ENCODE peak calls at places on chromosomes 5 and 9, in seven cellular contexts. One of them, this sample, is unnamed.

GRCh38 chr5:89277791-89278190 is 394.8 kb upstream of the MEF2C start:
- DNase-seq in Right ventricle myocardium superior: no peak
- DNase-seq in foreskin fibroblast: peak; percentile 42
- DNase-seq in activated T-cell treated with anti-CD3 and anti-CD28 coated beads for 48 hours: no peak
- DNase-seq in keratinocyte: no peak
- DNase-seq in kidney tubule cell: peak; percentile 66
- DNase-seq in activated CD8-positive, alpha-beta memory T cell treated with anti-CD3 and anti-CD28 coated beads, Interleukin-2, amount 50 U/mL, for 4 hours: no peak
- DNase-seq in this sample: no peak

GRCh38 chr5:51495672-51496071 is 112.4 kb downstream of the ISL1 start:
- DNase-seq in Right ventricle myocardium superior: no peak
- DNase-seq in foreskin fibroblast: peak; percentile 74
- DNase-seq in activated T-cell treated with anti-CD3 and anti-CD28 coated beads for 48 hours: no peak
- DNase-seq in keratinocyte: peak; percentile 44
- DNase-seq in kidney tubule cell: peak; percentile 88
- DNase-seq in activated CD8-positive, alpha-beta memory T cell treated with anti-CD3 and anti-CD28 coated beads, Interleukin-2, amount 50 U/mL, for 4 hours: no peak
- DNase-seq in this sample: no peak

GRCh38 chr5:76074487-76074886 is 8.7 kb upstream of the SV2C start:
- DNase-seq in Right ventricle myocardium superior: no peak
- DNase-seq in foreskin fibroblast: no peak
- DNase-seq in activated T-cell treated with anti-CD3 and anti-CD28 coated beads for 48 hours: no peak
- DNase-seq in keratinocyte: no peak
- DNase-seq in kidney tubule cell: peak; percentile 19
- DNase-seq in activated CD8-positive, alpha-beta memory T cell treated with anti-CD3 and anti-CD28 coated beads, Interleukin-2, amount 50 U/mL, for 4 hours: no peak
- DNase-seq in this sample: no peak

GRCh38 chr5:171577940-171578856 is 158.8 kb downstream of the FGF18 start:
- DNase-seq in Right ventricle myocardium superior: peak; percentile 81
- DNase-seq in foreskin fibroblast: no peak
- DNase-seq in activated T-cell treated with anti-CD3 and anti-CD28 coated beads for 48 hours: no peak
- DNase-seq in keratinocyte: no peak
- DNase-seq in kidney tubule cell: no peak
- DNase-seq in activated CD8-positive, alpha-beta memory T cell treated with anti-CD3 and anti-CD28 coated beads, Interleukin-2, amount 50 U/mL, for 4 hours: no peak
- DNase-seq in this sample: peak; percentile 92

GRCh38 chr5:150895431-150896428 is 9.1 kb downstream of the ZNF300 start:
- DNase-seq in Right ventricle myocardium superior: no peak
- DNase-seq in foreskin fibroblast: no peak
- DNase-seq in activated T-cell treated with anti-CD3 and anti-CD28 coated beads for 48 hours: no peak
- DNase-seq in keratinocyte: no peak
- DNase-seq in kidney tubule cell: no peak
- DNase-seq in activated CD8-positive, alpha-beta memory T cell treated with anti-CD3 and anti-CD28 coated beads, Interleukin-2, amount 50 U/mL, for 4 hours: no peak
- DNase-seq in this sample: no peak

GRCh38 chr5:143594913-143595818 is 191.7 kb upstream of the NR3C1 start:
- DNase-seq in Right ventricle myocardium superior: no peak
- DNase-seq in foreskin fibroblast: no peak
- DNase-seq in activated T-cell treated with anti-CD3 and anti-CD28 coated beads for 48 hours: no peak
- DNase-seq in keratinocyte: no peak
- DNase-seq in kidney tubule cell: peak; percentile 49
- DNase-seq in activated CD8-positive, alpha-beta memory T cell treated with anti-CD3 and anti-CD28 coated beads, Interleukin-2, amount 50 U/mL, for 4 hours: no peak
- DNase-seq in this sample: no peak

GRCh38 chr9:133914483-133915342 is 77.4 kb downstream of the VAV2 start:
- DNase-seq in Right ventricle myocardium superior: no peak
- DNase-seq in foreskin fibroblast: no peak
- DNase-seq in activated T-cell treated with anti-CD3 and anti-CD28 coated beads for 48 hours: no peak
- DNase-seq in keratinocyte: no peak
- DNase-seq in kidney tubule cell: no peak
- DNase-seq in activated CD8-positive, alpha-beta memory T cell treated with anti-CD3 and anti-CD28 coated beads, Interleukin-2, amount 50 U/mL, for 4 hours: no peak
- DNase-seq in this sample: no peak

GRCh38 chr5:75885849-75886596 is 168.8 kb upstream of the POC5 start:
- DNase-seq in Right ventricle myocardium superior: no peak
- DNase-seq in foreskin fibroblast: no peak
- DNase-seq in activated T-cell treated with anti-CD3 and anti-CD28 coated beads for 48 hours: no peak
- DNase-seq in keratinocyte: no peak
- DNase-seq in kidney tubule cell: peak; percentile 37
- DNase-seq in activated CD8-positive, alpha-beta memory T cell treated with anti-CD3 and anti-CD28 coated beads, Interleukin-2, amount 50 U/mL, for 4 hours: no peak
- DNase-seq in this sample: no peak

GRCh38 chr9:105278751-105279150 is 34.3 kb downstream of the SLC44A1 start:
- DNase-seq in Right ventricle myocardium superior: no peak
- DNase-seq in foreskin fibroblast: no peak
- DNase-seq in activated T-cell treated with anti-CD3 and anti-CD28 coated beads for 48 hours: no peak
- DNase-seq in keratinocyte: peak; percentile 83
- DNase-seq in kidney tubule cell: no peak
- DNase-seq in activated CD8-positive, alpha-beta memory T cell treated with anti-CD3 and anti-CD28 coated beads, Interleukin-2, amount 50 U/mL, for 4 hours: no peak
- DNase-seq in this sample: no peak

GRCh38 chr9:35656340-35656739 is 1.5 kb downstream of the RMRP start:
- DNase-seq in Right ventricle myocardium superior: no peak
- DNase-seq in foreskin fibroblast: no peak
- DNase-seq in activated T-cell treated with anti-CD3 and anti-CD28 coated beads for 48 hours: no peak
- DNase-seq in keratinocyte: no peak
- DNase-seq in kidney tubule cell: no peak
- DNase-seq in activated CD8-positive, alpha-beta memory T cell treated with anti-CD3 and anti-CD28 coated beads, Interleukin-2, amount 50 U/mL, for 4 hours: no peak
- DNase-seq in this sample: no peak

GRCh38 chr9:27945386-27945785 is 372.1 kb upstream of the C9orf72 start:
- DNase-seq in Right ventricle myocardium superior: no peak
- DNase-seq in foreskin fibroblast: no peak
- DNase-seq in activated T-cell treated with anti-CD3 and anti-CD28 coated beads for 48 hours: no peak
- DNase-seq in keratinocyte: no peak
- DNase-seq in kidney tubule cell: peak; percentile 73
- DNase-seq in activated CD8-positive, alpha-beta memory T cell treated with anti-CD3 and anti-CD28 coated beads, Interleukin-2, amount 50 U/mL, for 4 hours: no peak
- DNase-seq in this sample: no peak

GRCh38 chr9:96686638-96687335 is 31.7 kb upstream of the PRXL2C start:
- DNase-seq in Right ventricle myocardium superior: peak; percentile 90
- DNase-seq in foreskin fibroblast: peak; percentile 57
- DNase-seq in activated T-cell treated with anti-CD3 and anti-CD28 coated beads for 48 hours: peak; percentile 69
- DNase-seq in keratinocyte: no peak
- DNase-seq in kidney tubule cell: peak; percentile 80
- DNase-seq in activated CD8-positive, alpha-beta memory T cell treated with anti-CD3 and anti-CD28 coated beads, Interleukin-2, amount 50 U/mL, for 4 hours: peak; percentile 81
- DNase-seq in this sample: peak; percentile 96

GRCh38 chr5:136011427-136012001 is 17.3 kb upstream of the TGFBI start:
- DNase-seq in Right ventricle myocardium superior: no peak
- DNase-seq in foreskin fibroblast: peak; percentile 69
- DNase-seq in activated T-cell treated with anti-CD3 and anti-CD28 coated beads for 48 hours: no peak
- DNase-seq in keratinocyte: no peak
- DNase-seq in kidney tubule cell: peak; percentile 85
- DNase-seq in activated CD8-positive, alpha-beta memory T cell treated with anti-CD3 and anti-CD28 coated beads, Interleukin-2, amount 50 U/mL, for 4 hours: no peak
- DNase-seq in this sample: no peak

GRCh38 chr9:93164085-93164484 is 19.9 kb upstream of the WNK2 start:
- DNase-seq in Right ventricle myocardium superior: no peak
- DNase-seq in foreskin fibroblast: no peak
- DNase-seq in activated T-cell treated with anti-CD3 and anti-CD28 coated beads for 48 hours: no peak
- DNase-seq in keratinocyte: no peak
- DNase-seq in kidney tubule cell: no peak
- DNase-seq in activated CD8-positive, alpha-beta memory T cell treated with anti-CD3 and anti-CD28 coated beads, Interleukin-2, amount 50 U/mL, for 4 hours: no peak
- DNase-seq in this sample: no peak

GRCh38 chr9:123063172-123063508 is 29.7 kb downstream of the GPR21 start:
- DNase-seq in Right ventricle myocardium superior: no peak
- DNase-seq in foreskin fibroblast: no peak
- DNase-seq in activated T-cell treated with anti-CD3 and anti-CD28 coated beads for 48 hours: no peak
- DNase-seq in keratinocyte: no peak
- DNase-seq in kidney tubule cell: no peak
- DNase-seq in activated CD8-positive, alpha-beta memory T cell treated with anti-CD3 and anti-CD28 coated beads, Interleukin-2, amount 50 U/mL, for 4 hours: no peak
- DNase-seq in this sample: no peak

GRCh38 chr9:132488611-132489010 is 78.6 kb downstream of the CFAP77 start:
- DNase-seq in Right ventricle myocardium superior: no peak
- DNase-seq in foreskin fibroblast: no peak
- DNase-seq in activated T-cell treated with anti-CD3 and anti-CD28 coated beads for 48 hours: no peak
- DNase-seq in keratinocyte: no peak
- DNase-seq in kidney tubule cell: no peak
- DNase-seq in activated CD8-positive, alpha-beta memory T cell treated with anti-CD3 and anti-CD28 coated beads, Interleukin-2, amount 50 U/mL, for 4 hours: no peak
- DNase-seq in this sample: peak; percentile 51

GRCh38 chr5:174935854-174936474 is 211.6 kb downstream of the MSX2 start:
- DNase-seq in Right ventricle myocardium superior: peak; percentile 61
- DNase-seq in foreskin fibroblast: peak; percentile 5
- DNase-seq in activated T-cell treated with anti-CD3 and anti-CD28 coated beads for 48 hours: peak; percentile 24
- DNase-seq in keratinocyte: no peak
- DNase-seq in kidney tubule cell: peak; percentile 38
- DNase-seq in activated CD8-positive, alpha-beta memory T cell treated with anti-CD3 and anti-CD28 coated beads, Interleukin-2, amount 50 U/mL, for 4 hours: peak; percentile 33
- DNase-seq in this sample: no peak

GRCh38 chr5:27727254-27727653 is 688.9 kb upstream of the CDH9 start:
- DNase-seq in Right ventricle myocardium superior: no peak
- DNase-seq in foreskin fibroblast: no peak
- DNase-seq in activated T-cell treated with anti-CD3 and anti-CD28 coated beads for 48 hours: no peak
- DNase-seq in keratinocyte: no peak
- DNase-seq in kidney tubule cell: no peak
- DNase-seq in activated CD8-positive, alpha-beta memory T cell treated with anti-CD3 and anti-CD28 coated beads, Interleukin-2, amount 50 U/mL, for 4 hours: no peak
- DNase-seq in this sample: no peak

GRCh38 chr5:181217111-181217804 is 5.8 kb upstream of the TRIM41 start:
- DNase-seq in Right ventricle myocardium superior: peak; percentile 65
- DNase-seq in foreskin fibroblast: peak; percentile 38
- DNase-seq in activated T-cell treated with anti-CD3 and anti-CD28 coated beads for 48 hours: peak; percentile 59
- DNase-seq in keratinocyte: no peak
- DNase-seq in kidney tubule cell: peak; percentile 53
- DNase-seq in activated CD8-positive, alpha-beta memory T cell treated with anti-CD3 and anti-CD28 coated beads, Interleukin-2, amount 50 U/mL, for 4 hours: peak; percentile 60
- DNase-seq in this sample: peak; percentile 86

This sample was measured in posterior vena cava.